ENCODE peak calls at places on chromosomes 11 and 22, in seven cellular contexts. M, U, C, Y, I, E and H are unnamed samples.
A peak's percentile ranks its signal among the peaks of the same experiment; 100 is the strongest.

GRCh38 chr22:25057013-25057881 is 104.7 kb downstream of the KIAA1671 start:
- DNase-seq in M (peak; percentile 83), U (no peak), C (no peak), Y (no peak), I (no peak), E (no peak), H (peak; percentile 85)

GRCh38 chr11:77602385-77603105 is 12.8 kb downstream of the AQP11 start:
- DNase-seq in M (no peak), U (no peak), C (peak; percentile 90), Y (peak; percentile 64), I (peak; percentile 76), E (no peak), H (no peak)

GRCh38 chr22:46308283-46308988 is 11.8 kb downstream of the GTSE1 start:
- DNase-seq in M (no peak), U (no peak), C (no peak), Y (no peak), I (no peak), E (no peak), H (no peak)

GRCh38 chr11:72578541-72578940 is 95.7 kb downstream of the PDE2A start:
- DNase-seq in M (no peak), U (no peak), C (no peak), Y (no peak), I (no peak), E (no peak), H (no peak)

GRCh38 chr22:46378499-46379300 is 43.2 kb downstream of the TRMU start:
- DNase-seq in M (peak; percentile 53), U (no peak), C (no peak), Y (no peak), I (no peak), E (no peak), H (no peak)

GRCh38 chr22:37623075-37624016 is 14.7 kb downstream of the GGA1 start:
- DNase-seq in M (peak; percentile 69), U (no peak), C (peak; percentile 43), Y (no peak), I (no peak), E (peak; percentile 74), H (peak; percentile 69)

GRCh38 chr11:68524681-68525080 is 64.1 kb downstream of the PPP6R3 start:
- DNase-seq in M (no peak), U (no peak), C (no peak), Y (no peak), I (no peak), E (no peak), H (no peak)

GRCh38 chr11:128985880-128986279 is 43.2 kb upstream of the TP53AIP1 start:
- DNase-seq in M (no peak), U (no peak), C (no peak), Y (no peak), I (no peak), E (no peak), H (no peak)

GRCh38 chr11:85725510-85726258 is 39.7 kb upstream of the CCDC89 start:
- DNase-seq in M (no peak), U (no peak), C (peak; percentile 97), Y (peak; percentile 71), I (peak; percentile 81), E (no peak), H (no peak)

GRCh38 chr11:100618914-100619313 is 68.2 kb upstream of the ARHGAP42 start:
- DNase-seq in M (no peak), U (no peak), C (no peak), Y (no peak), I (no peak), E (no peak), H (no peak)

GRCh38 chr22:34414467-34415440 is 494.5 kb upstream of the LARGE1 start:
- DNase-seq in M (peak; percentile 48), U (no peak), C (no peak), Y (no peak), I (no peak), E (no peak), H (no peak)
- TF ChIP-seq CTCF in M (peak; percentile 38), U (no peak), C (no peak), Y (no peak), I (peak; percentile 47), E (no peak), H (no peak)

GRCh38 chr11:20594274-20595061 is 4.9 kb upstream of the SLC6A5 start:
- DNase-seq in M (no peak), U (no peak), C (no peak), Y (no peak), I (no peak), E (no peak), H (no peak)

GRCh38 chr11:20589796-20590195 is 9.6 kb upstream of the SLC6A5 start:
- DNase-seq in M (no peak), U (no peak), C (no peak), Y (no peak), I (no peak), E (no peak), H (no peak)

GRCh38 chr11:20596629-20597129 is 2.7 kb upstream of the SLC6A5 start:
- DNase-seq in M (no peak), U (no peak), C (no peak), Y (no peak), I (no peak), E (no peak), H (no peak)

GRCh38 chr11:20595101-20595500 is 4.3 kb upstream of the SLC6A5 start:
- DNase-seq in M (no peak), U (no peak), C (no peak), Y (no peak), I (no peak), E (no peak), H (no peak)

DNA sequence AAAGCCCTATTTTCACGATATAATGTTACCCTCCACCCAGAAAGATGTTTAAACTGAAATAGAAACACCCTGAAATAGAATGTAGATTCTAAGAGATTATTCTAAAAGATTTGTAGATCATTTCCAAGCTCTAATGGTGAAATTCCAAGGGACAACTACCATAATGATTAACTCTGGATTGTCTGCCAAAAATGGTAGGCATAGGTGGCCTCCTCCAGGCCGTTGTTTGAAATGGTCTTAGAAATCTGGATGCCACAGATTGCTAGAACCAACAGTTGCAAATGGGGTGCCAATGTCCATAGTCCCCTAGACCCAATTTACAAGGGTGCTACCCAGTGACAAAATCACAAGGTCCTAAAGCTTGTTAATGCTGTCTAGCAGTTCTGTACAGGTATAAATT is 6.7 kb upstream of the SLC6A5 start:
- DNase-seq in M (no peak), U (no peak), C (no peak), Y (no peak), I (no peak), E (no peak), H (no peak)
- TF ChIP-seq CTCF in M (no peak), U (no peak), C (no peak), Y (no peak), I (no peak), E (no peak), H (no peak)

GRCh38 chr11:12236744-12237101 is 126.3 kb downstream of the MICAL2 start:
- DNase-seq in M (no peak), U (no peak), C (no peak), Y (no peak), I (no peak), E (no peak), H (no peak)
- TF ChIP-seq CTCF in M (no peak), U (no peak), C (no peak), Y (no peak), I (no peak), E (no peak), H (no peak)

GRCh38 chr11:69771466-69771865 is 3.7 kb downstream of the FGF4 start:
- DNase-seq in M (no peak), U (no peak), C (no peak), Y (no peak), I (no peak), E (no peak), H (no peak)

GRCh38 chr11:69772646-69773045 is 2.5 kb downstream of the FGF4 start:
- DNase-seq in M (no peak), U (no peak), C (no peak), Y (no peak), I (no peak), E (no peak), H (no peak)

GRCh38 chr11:69774354-69775162 is 583 bp downstream of the FGF4 start:
- DNase-seq in M (no peak), U (no peak), C (no peak), Y (no peak), I (no peak), E (no peak), H (no peak)

GRCh38 chr11:69775163-69775755 is at the start of gene FGF4:
- DNase-seq in M (no peak), U (no peak), C (no peak), Y (no peak), I (no peak), E (no peak), H (no peak)

GRCh38 chr11:69773626-69774353 is 1.4 kb downstream of the FGF4 start:
- DNase-seq in M (no peak), U (no peak), C (no peak), Y (no peak), I (no peak), E (no peak), H (no peak)
- TF ChIP-seq CTCF in M (no peak), U (no peak), C (no peak), Y (no peak), I (no peak), E (no peak), H (no peak)

DNA sequence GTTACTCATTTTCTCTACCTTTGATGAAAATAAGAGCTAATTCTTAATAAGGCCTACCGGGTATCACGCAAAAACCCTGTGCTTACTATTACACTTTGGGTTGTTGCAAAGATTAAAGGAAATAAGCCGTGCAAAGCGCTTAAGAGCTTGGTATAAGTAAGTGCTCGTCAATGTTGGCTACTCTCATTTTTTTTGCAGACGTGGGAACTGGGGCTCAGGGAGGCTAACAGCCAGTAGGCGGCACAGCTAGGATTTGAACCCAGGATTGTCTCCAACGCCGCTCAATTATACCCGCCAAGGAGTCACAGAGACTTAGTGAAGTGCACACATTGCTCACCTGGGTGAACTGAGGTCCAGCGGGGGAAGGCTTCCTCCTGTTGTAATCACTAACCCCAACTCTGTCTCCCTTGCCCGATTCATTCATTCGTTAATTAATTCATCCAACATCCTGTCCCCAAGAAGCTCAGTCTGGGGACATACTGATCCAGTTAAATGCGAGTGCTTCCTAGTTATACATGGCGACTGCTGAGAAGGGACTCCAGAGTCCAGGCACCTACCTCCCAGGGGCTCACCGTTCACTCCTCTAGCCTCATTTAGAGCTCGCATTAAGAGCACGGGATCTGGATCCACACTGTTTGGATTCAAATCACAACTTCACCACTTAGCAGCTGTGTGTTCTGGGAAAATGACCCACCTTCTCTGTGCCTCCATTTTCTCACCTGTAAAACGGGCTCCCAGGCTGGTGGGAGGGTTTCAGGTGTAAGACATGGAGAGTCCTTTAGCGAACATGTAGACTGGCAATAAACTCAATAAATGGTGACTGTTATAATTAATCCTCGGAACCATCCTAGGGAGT is 869 bp upstream of the MTFP1 start:
- DNase-seq in M (no peak), U (no peak), C (peak; percentile 28), Y (no peak), I (no peak), E (no peak), H (peak; percentile 36)
- TF ChIP-seq CTCF in M (no peak), U (no peak), C (no peak), Y (peak; percentile 12), I (no peak), E (no peak), H (no peak)

GRCh38 chr11:92107331-92107730 is 117.3 kb upstream of the FAT3 start:
- DNase-seq in M (no peak), U (no peak), C (no peak), Y (no peak), I (no peak), E (no peak), H (no peak)
- TF ChIP-seq CTCF in M (no peak), U (no peak), C (no peak), Y (no peak), I (no peak), E (no peak), H (no peak)